ENCODE peak calls at places on chromosome 18, in eight cellular contexts. I, L, D, N, C, K, P and Z are unnamed samples.

GRCh38 chr18:8468911-8469310 is 140.3 kb upstream of the RAB12 start:
- DNase-seq in I (peak; percentile 26), L (no peak), D (no peak), N (no peak), C (peak; percentile 73), K (no peak), P (peak; percentile 83), Z (no peak)

GRCh38 chr18:57437433-57437781 is 2.2 kb downstream of the ONECUT2 start:
- DNase-seq in I (peak; percentile 54), L (no peak), D (no peak), N (no peak), C (no peak), K (no peak), P (no peak), Z (no peak)

GRCh38 chr18:51751901-51752300 is 554.4 kb upstream of the MEX3C start:
- DNase-seq in I (no peak), L (no peak), D (no peak), N (no peak), C (no peak), K (no peak), P (no peak), Z (no peak)

GRCh38 chr18:55522011-55522410 is 66.0 kb downstream of the TCF4 start:
- DNase-seq in I (peak; percentile 56), L (no peak), D (peak; percentile 1), N (no peak), C (peak; percentile 28), K (no peak), P (no peak), Z (no peak)

GRCh38 chr18:59837586-59837985 is 62.2 kb upstream of the PMAIP1 start:
- DNase-seq in I (peak; percentile 64), L (peak; percentile 81), D (peak; percentile 55), N (no peak), C (peak; percentile 84), K (peak; percentile 20), P (peak; percentile 77), Z (peak; percentile 59)

GRCh38 chr18:25326231-25327042 is 25.5 kb downstream of the ZNF521 start:
- DNase-seq in I (no peak), L (no peak), D (no peak), N (peak; percentile 65), C (no peak), K (no peak), P (no peak), Z (no peak)

GRCh38 chr18:74806073-74806472 is 208.4 kb downstream of the ZNF407 start:
- DNase-seq in I (no peak), L (no peak), D (no peak), N (no peak), C (no peak), K (no peak), P (no peak), Z (no peak)

GRCh38 chr18:35247412-35248249 is 6.8 kb downstream of the ZNF397 start:
- DNase-seq in I (no peak), L (no peak), D (no peak), N (no peak), C (no peak), K (no peak), P (no peak), Z (no peak)

GRCh38 chr18:21996261-21996892 is 173.0 kb upstream of the GATA6 start:
- DNase-seq in I (no peak), L (no peak), D (no peak), N (no peak), C (no peak), K (no peak), P (no peak), Z (no peak)

GRCh38 chr18:30903566-30903965 is 139.0 kb downstream of the DSC3 start:
- DNase-seq in I (no peak), L (peak; percentile 22), D (no peak), N (no peak), C (peak; percentile 96), K (no peak), P (no peak), Z (no peak)

GRCh38 chr18:10169064-10169562 is 255.3 kb downstream of the VAPA start:
- DNase-seq in I (no peak), L (no peak), D (no peak), N (no peak), C (peak; percentile 6), K (no peak), P (peak; percentile 91), Z (no peak)

GRCh38 chr18:47175283-47175894 is 775 bp downstream of the IER3IP1 start:
- DNase-seq in I (no peak), L (no peak), D (no peak), N (no peak), C (peak; percentile 33), K (no peak), P (peak; percentile 34), Z (no peak)

GRCh38 chr18:58557013-58557435 is 71.9 kb downstream of the ALPK2 start:
- DNase-seq in I (no peak), L (no peak), D (no peak), N (no peak), C (no peak), K (no peak), P (no peak), Z (no peak)

GRCh38 chr18:9191658-9192256 is 55.2 kb downstream of the ANKRD12 start:
- DNase-seq in I (no peak), L (no peak), D (no peak), N (no peak), C (no peak), K (no peak), P (no peak), Z (no peak)

GRCh38 chr18:51614967-51615571 is 417.6 kb upstream of the MEX3C start:
- DNase-seq in I (no peak), L (no peak), D (no peak), N (no peak), C (no peak), K (no peak), P (no peak), Z (no peak)